ENCODE peak calls at places on chromosomes 4 and X, in four cellular contexts. N, U, P and M are unnamed samples.

GRCh38 chr4:17884063-17884462 is 73.3 kb downstream of the NCAPG start:
- DNase-seq in P (no peak), U (no peak), N (no peak), M (no peak)

GRCh38 chr4:156999175-156999517 is 27.5 kb upstream of the PDGFC start:
- DNase-seq in P (peak), U (no peak), N (peak), M (peak)

GRCh38 chr4:165994706-165995105 is 121.7 kb downstream of the TLL1 start:
- DNase-seq in U (no peak), N (peak), P (no peak), M (no peak)

GRCh38 chr4:7793186-7793585 is 146.5 kb downstream of the AFAP1 start:
- DNase-seq in P (no peak), U (no peak), N (no peak), M (no peak)

GRCh38 chr4:154491731-154492249 is at the start of gene DCHS2:
- DNase-seq in N (no peak), U (no peak), P (peak), M (no peak)

GRCh38 chr4:103591839-103592238 is 127.9 kb downstream of the TACR3 start:
- DNase-seq in U (no peak), P (no peak), N (no peak), M (no peak)

GRCh38 chrX:50103866-50104566 is 96.8 kb downstream of the AKAP4 start:
- DNase-seq in P (no peak), U (no peak), N (no peak), M (no peak)

GRCh38 chr4:118920247-118920646 is 31.6 kb downstream of the SYNPO2 start:
- DNase-seq in U (no peak), P (no peak), N (no peak), M (no peak)

GRCh38 chr4:75745721-75746199 is 21.4 kb downstream of the USO1 start:
- DNase-seq in N (no peak), P (no peak), U (no peak), M (no peak)

GRCh38 chrX:73825569-73825968 is 262.6 kb downstream of the CHIC1 start:
- DNase-seq in U (no peak), P (no peak), N (no peak), M (no peak)

GRCh38 chr4:55172694-55173287 is 47.4 kb upstream of the KDR start:
- DNase-seq in N (peak), U (no peak), P (no peak), M (no peak)

GRCh38 chrX:69280956-69281355 is 115.7 kb upstream of the PJA1 start:
- DNase-seq in P (no peak), U (no peak), N (no peak), M (no peak)

GRCh38 chr4:171714791-171715454 is 98.3 kb upstream of the GALNTL6 start:
- DNase-seq in U (no peak), P (no peak), N (no peak), M (no peak)